ENCODE peak calls at places on chromosome 12, in ten cellular contexts. Q is BJ, D is endothelial cell of umbilical vein, I is hepatocyte, R is spleen, X is AG04449, A is heart right ventricle, S is OCI-LY7, Z is MM.1S, O is IMR-90. Y is an unnamed sample.

GRCh38 chr12:59698599-59698998 is 102.8 kb downstream of the SLC16A7 start:
- DNase-seq in I (no peak), O (peak; percentile 80), D (no peak), R (no peak), Z (no peak), X (peak; percentile 44), A (no peak), S (no peak), Q (peak; percentile 44), Y (no peak)

GRCh38 chr12:109934026-109934425 is 34.0 kb downstream of the TCHP start:
- DNase-seq in A (no peak), Z (no peak), Q (no peak), O (peak; percentile 52), X (no peak), D (peak; percentile 19), S (peak; percentile 32), R (no peak), I (no peak), Y (no peak)

GRCh38 chr12:101839324-101840283 is 8.8 kb upstream of the GNPTAB start:
- DNase-seq in O (peak; percentile 68), S (peak; percentile 75), A (peak; percentile 74), I (peak; percentile 77), Z (peak; percentile 61), R (no peak), Q (no peak), D (peak; percentile 73), X (no peak), Y (no peak)

GRCh38 chr12:54603173-54603814 is 14.8 kb upstream of the PPP1R1A start:
- DNase-seq in D (peak; percentile 67), A (peak; percentile 41), I (peak; percentile 73), S (peak; percentile 80), Q (no peak), X (no peak), Z (peak; percentile 86), O (peak; percentile 65), R (peak; percentile 79), Y (no peak)

GRCh38 chr12:28350502-28350901 is 160.2 kb downstream of the CCDC91 start:
- DNase-seq in O (no peak), Z (no peak), S (no peak), I (no peak), A (no peak), R (no peak), D (no peak), X (no peak), Q (no peak), Y (no peak)

GRCh38 chr12:92987846-92988621 is 58.9 kb upstream of the EEA1 start:
- DNase-seq in I (no peak), Q (no peak), A (peak; percentile 15), X (no peak), R (no peak), D (peak; percentile 34), S (peak; percentile 89), O (no peak), Z (peak; percentile 93), Y (no peak)

GRCh38 chr12:80269953-80270552 is 170.7 kb downstream of the OTOGL start:
- DNase-seq in X (no peak), Q (no peak), Z (peak; percentile 38), I (peak; percentile 63), S (peak; percentile 38), O (peak; percentile 60), A (peak; percentile 18), D (peak; percentile 69), R (no peak), Y (no peak)

GRCh38 chr12:89492883-89493282 is 31.7 kb downstream of the GALNT4 start:
- DNase-seq in O (no peak), Q (no peak), X (no peak), A (no peak), Z (no peak), D (no peak), S (no peak), I (peak; percentile 41), R (no peak), Y (no peak)

GRCh38 chr12:94171595-94171930 is 23.2 kb downstream of the PLXNC1 start:
- DNase-seq in X (no peak), A (no peak), Z (no peak), D (no peak), S (no peak), I (no peak), Q (no peak), R (no peak), O (peak; percentile 43), Y (no peak)

GRCh38 chr12:120115692-120116442 is 686 bp downstream of the RAB35 start:
- DNase-seq in A (no peak), I (peak; percentile 58), O (peak; percentile 26), Z (no peak), S (peak; percentile 70), X (no peak), R (no peak), D (peak; percentile 37), Q (no peak), Y (no peak)

GRCh38 chr12:21676781-21677180 is 19.1 kb upstream of the LDHB start:
- DNase-seq in X (no peak), Q (no peak), Z (no peak), D (no peak), A (no peak), S (no peak), O (no peak), I (no peak), R (no peak), Y (no peak)

GRCh38 chr12:6198556-6198955 is 1.6 kb upstream of the CD9 start:
- DNase-seq in Q (no peak), A (no peak), S (no peak), O (no peak), R (no peak), Z (no peak), X (no peak), I (peak; percentile 49), D (no peak), Y (no peak)
- H3K4me3 ChIP-seq in Q (no peak overlapping the region), A (no peak overlapping the region), S (no peak overlapping the region), O (no peak overlapping the region), R (no peak overlapping the region), Z (no peak overlapping the region), X (no peak overlapping the region), I (no peak overlapping the region), D (no peak overlapping the region), Y (no peak overlapping the region)

DNA sequence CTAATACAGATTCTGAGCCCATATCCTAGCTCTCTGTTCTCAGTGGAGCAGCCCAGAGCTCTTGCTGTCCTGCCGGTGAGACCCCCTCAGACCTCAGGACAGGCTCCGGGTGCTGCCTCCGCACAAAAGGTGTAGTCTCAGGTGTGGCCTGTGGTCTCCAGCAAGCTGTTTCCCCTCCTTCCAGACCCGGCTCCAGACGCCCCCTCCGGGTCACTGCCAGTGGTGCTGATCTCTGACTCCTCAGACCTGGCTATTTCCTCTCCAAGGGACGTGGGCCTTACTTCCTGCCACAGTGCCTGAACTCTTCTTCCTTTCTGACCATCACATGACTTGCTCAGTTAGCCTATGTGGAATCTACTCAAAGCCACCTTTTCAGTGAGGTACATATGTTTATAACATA is 337.5 kb downstream of the GLT1D1 start:
- DNase-seq in Z (no peak), I (no peak), A (no peak), O (no peak), R (no peak), D (no peak), S (no peak), Q (no peak), X (no peak), Y (no peak)
- TF ChIP-seq CTCF in Z (no peak), I (no peak), A (no peak), O (no peak), R (no peak), D (no peak), S (peak; percentile 15), Q (no peak), X (no peak), Y (no peak)

GRCh38 chr12:47819902-47820630 is at the start of gene HDAC7:
- DNase-seq in S (peak; percentile 83), D (peak; percentile 90), R (peak; percentile 95), X (no peak), Q (no peak), Z (peak; percentile 85), I (peak; percentile 91), O (peak; percentile 72), A (peak; percentile 93), Y (no peak)

GRCh38 chr12:47819544-47819901 is 180 bp downstream of the HDAC7 start:
- DNase-seq in D (no peak), Q (no peak), A (no peak), S (no peak), R (no peak), O (no peak), X (no peak), I (no peak), Z (no peak), Y (no peak)

GRCh38 chr12:47822386-47822785 is 2.7 kb upstream of the HDAC7 start:
- DNase-seq in O (no peak), Q (no peak), R (no peak), I (no peak), Z (no peak), D (no peak), S (no peak), X (no peak), A (no peak), Y (no peak)

GRCh38 chr12:47821346-47821706 is 1.6 kb upstream of the HDAC7 start:
- DNase-seq in R (no peak), S (no peak), D (peak; percentile 49), I (no peak), A (no peak), O (no peak), X (no peak), Q (no peak), Z (no peak), Y (no peak)

GRCh38 chr12:47820631-47821345 is 1.1 kb upstream of the HDAC7 start:
- DNase-seq in A (peak; percentile 92), X (peak; percentile 77), Z (no peak), D (peak; percentile 91), R (no peak), O (peak; percentile 95), I (peak; percentile 92), S (no peak), Q (peak; percentile 87), Y (peak; percentile 90)
- H3K4me3 ChIP-seq in A (peak overlapping the region; percentile 61), X (peak overlapping the region; percentile 84), Z (peak overlapping the region; percentile 83), D (peak overlapping the region; percentile 36), R (no peak overlapping the region), O (peak overlapping the region; percentile 91), I (peak overlapping the region; percentile 51), S (peak overlapping the region; percentile 83), Q (peak overlapping the region; percentile 68), Y (peak overlapping the region; percentile 83)

GRCh38 chr12:51533799-51534198 is 57.2 kb upstream of the SCN8A start:
- DNase-seq in O (peak; percentile 36), A (no peak), S (no peak), X (no peak), Z (no peak), Q (no peak), D (peak; percentile 32), I (no peak), R (no peak), Y (no peak)
- TF ChIP-seq CTCF in O (peak; percentile 40), A (no peak), S (peak; percentile 23), X (no peak), Z (no peak), Q (peak; percentile 24), D (no peak), I (peak; percentile 21), R (no peak), Y (peak; percentile 33)

DNA sequence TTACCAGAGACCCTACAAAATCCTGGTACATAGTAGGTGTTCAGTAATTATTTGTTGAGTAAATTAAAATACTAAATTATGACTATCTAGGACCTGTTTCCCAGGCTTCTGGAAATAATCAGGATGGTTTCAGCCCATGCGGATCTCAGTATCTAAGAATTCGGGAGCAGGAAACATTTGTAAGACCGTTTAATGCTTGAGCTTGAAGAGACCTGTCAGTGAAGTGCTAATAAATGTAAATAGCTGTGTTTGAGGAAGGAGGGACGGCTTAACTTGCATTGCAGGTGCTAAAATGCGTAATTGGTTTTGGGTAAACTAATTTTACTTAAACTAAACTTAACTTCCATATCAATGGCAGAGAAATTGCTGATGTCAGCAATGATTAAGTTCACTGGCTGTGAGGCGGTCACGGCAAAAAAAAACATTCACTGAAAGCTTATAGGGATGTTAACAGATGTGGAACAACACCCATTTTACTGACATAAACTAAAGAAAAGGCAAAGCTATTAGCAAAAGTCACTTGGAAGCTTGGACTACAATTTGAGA is 28.6 kb upstream of the AEBP2 start:
- DNase-seq in Z (no peak), I (no peak), A (no peak), O (no peak), D (no peak), S (no peak), R (no peak), Q (no peak), X (no peak), Y (no peak)
- H3K4me3 ChIP-seq in Z (no peak overlapping the region), I (no peak overlapping the region), A (no peak overlapping the region), O (no peak overlapping the region), D (no peak overlapping the region), S (no peak overlapping the region), R (no peak overlapping the region), Q (no peak overlapping the region), X (no peak overlapping the region), Y (no peak overlapping the region)